ENCODE peak calls at places on chromosomes 1 and 21, in six cellular contexts. D, T, U, C, H and O are unnamed samples.

GRCh38 chr1:23718482-23718881 is 24.8 kb upstream of the ELOA start:
- DNase-seq in D (peak; percentile 20), T (peak; percentile 50), U (peak; percentile 12), C (no peak), H (no peak), O (no peak)

GRCh38 chr1:161768986-161769672 is 3.0 kb downstream of the ATF6 start:
- DNase-seq in D (no peak), T (no peak), U (no peak), C (no peak), H (no peak), O (no peak)

GRCh38 chr1:29808141-29808995 is 572.0 kb downstream of the PTPRU start:
- DNase-seq in D (no peak), T (no peak), U (peak; percentile 1), C (no peak), H (no peak), O (no peak)

GRCh38 chr1:1306070-1306660 is 1.6 kb downstream of the ACAP3 start:
- DNase-seq in D (no peak), T (no peak), U (no peak), C (no peak), H (peak; percentile 66), O (no peak)

GRCh38 chr1:158972841-158973240 is 36.9 kb upstream of the IFI16 start:
- DNase-seq in D (no peak), T (no peak), U (no peak), C (no peak), H (no peak), O (no peak)

GRCh38 chr1:7985851-7986612 is 24.5 kb downstream of the PARK7 start:
- DNase-seq in D (no peak), T (no peak), U (no peak), C (no peak), H (no peak), O (no peak)

GRCh38 chr21:43913928-43914327 is 48.9 kb downstream of the AGPAT3 start:
- DNase-seq in D (no peak), T (no peak), U (no peak), C (no peak), H (no peak), O (no peak)

GRCh38 chr1:3539707-3540425 is 71.4 kb downstream of the MEGF6 start:
- DNase-seq in D (no peak), T (no peak), U (no peak), C (no peak), H (no peak), O (no peak)

GRCh38 chr1:200445213-200445612 is 35.4 kb upstream of the ZNF281 start:
- DNase-seq in D (no peak), T (peak; percentile 63), U (no peak), C (no peak), H (no peak), O (no peak)

GRCh38 chr1:2335721-2336475 is 55.5 kb downstream of the MORN1 start:
- DNase-seq in D (no peak), T (no peak), U (no peak), C (no peak), H (no peak), O (no peak)

GRCh38 chr1:176866011-176866410 is 298.5 kb downstream of the ASTN1 start:
- DNase-seq in D (no peak), T (no peak), U (no peak), C (no peak), H (no peak), O (no peak)

GRCh38 chr1:47522890-47523811 is 85.3 kb downstream of the FOXD2 start:
- DNase-seq in D (no peak), T (no peak), U (no peak), C (no peak), H (no peak), O (no peak)

GRCh38 chr21:46120301-46121285 is 22.7 kb downstream of the COL6A2 start:
- DNase-seq in D (no peak), T (no peak), U (no peak), C (no peak), H (no peak), O (no peak)

GRCh38 chr1:10697621-10698160 is 98.8 kb downstream of the CASZ1 start:
- DNase-seq in D (no peak), T (no peak), U (no peak), C (no peak), H (no peak), O (no peak)

GRCh38 chr1:167746988-167747655 is 25.3 kb downstream of the MPZL1 start:
- DNase-seq in D (no peak), T (no peak), U (no peak), C (no peak), H (no peak), O (no peak)

GRCh38 chr1:154666051-154666793 is 58.2 kb upstream of the ADAR start:
- DNase-seq in D (no peak), T (no peak), U (no peak), C (no peak), H (no peak), O (no peak)

GRCh38 chr21:41601573-41602371 is 93.8 kb upstream of the TMPRSS2 start:
- DNase-seq in D (no peak), T (peak; percentile 81), U (no peak), C (no peak), H (no peak), O (no peak)

GRCh38 chr1:235101558-235102258 is 26.9 kb downstream of the TOMM20 start:
- DNase-seq in D (no peak), T (no peak), U (no peak), C (no peak), H (no peak), O (no peak)

GRCh38 chr1:6488602-6489382 is 2.7 kb downstream of the PLEKHG5 start:
- DNase-seq in D (no peak), T (peak; percentile 4), U (no peak), C (no peak), H (no peak), O (no peak)

GRCh38 chr21:31490471-31490870 is 146.4 kb upstream of the TIAM1 start:
- DNase-seq in D (no peak), T (no peak), U (no peak), C (no peak), H (no peak), O (no peak)

GRCh38 chr1:66395202-66396061 is 138.5 kb upstream of the SGIP1 start:
- DNase-seq in D (no peak), T (no peak), U (no peak), C (no peak), H (no peak), O (no peak)

GRCh38 chr1:87171199-87171598 is 157.5 kb upstream of the LMO4 start:
- DNase-seq in D (no peak), T (no peak), U (no peak), C (no peak), H (no peak), O (no peak)

GRCh38 chr21:15480160-15480559 is 249.6 kb upstream of the USP25 start:
- DNase-seq in D (no peak), T (no peak), U (no peak), C (no peak), H (no peak), O (no peak)

GRCh38 chr1:231041705-231042261 is 1.7 kb upstream of the FAM89A start:
- DNase-seq in D (no peak), T (no peak), U (no peak), C (no peak), H (no peak), O (no peak)

GRCh38 chr1:230130172-230130944 is 63.3 kb downstream of the GALNT2 start:
- DNase-seq in D (peak; percentile 40), T (peak; percentile 85), U (peak; percentile 69), C (no peak), H (no peak), O (no peak)

GRCh38 chr1:23291706-23292105 is 52.4 kb downstream of the HNRNPR start:
- DNase-seq in D (no peak), T (no peak), U (no peak), C (no peak), H (no peak), O (no peak)

GRCh38 chr1:172781513-172782140 is 122.7 kb downstream of the FASLG start:
- DNase-seq in D (no peak), T (no peak), U (no peak), C (no peak), H (no peak), O (no peak)

GRCh38 chr1:236530286-236530685 is 6.5 kb downstream of the LGALS8 start:
- DNase-seq in D (no peak), T (no peak), U (no peak), C (no peak), H (no peak), O (no peak)

GRCh38 chr1:224375059-224375458 is 18.4 kb downstream of the CNIH4 start:
- DNase-seq in D (no peak), T (no peak), U (no peak), C (no peak), H (no peak), O (no peak)

GRCh38 chr1:113759341-113760101 is at the start of gene PHTF1:
- DNase-seq in D (peak; percentile 58), T (peak; percentile 80), U (peak; percentile 94), C (peak; percentile 44), H (peak; percentile 84), O (no peak)

GRCh38 chr1:101309334-101310221 is 72.8 kb downstream of the S1PR1 start:
- DNase-seq in D (peak; percentile 73), T (peak; percentile 44), U (peak; percentile 88), C (peak; percentile 35), H (peak; percentile 66), O (no peak)

GRCh38 chr1:155166373-155167165 is 6.5 kb downstream of the KRTCAP2 start:
- DNase-seq in D (no peak), T (no peak), U (peak; percentile 73), C (no peak), H (no peak), O (no peak)

GRCh38 chr1:8497196-8497878 is 179.4 kb downstream of the SLC45A1 start:
- DNase-seq in D (no peak), T (no peak), U (no peak), C (no peak), H (no peak), O (no peak)

GRCh38 chr1:62362061-62362951 is 43.1 kb upstream of the KANK4 start:
- DNase-seq in D (peak; percentile 57), T (no peak), U (no peak), C (no peak), H (no peak), O (no peak)

GRCh38 chr1:69700770-69701169 is 133.0 kb downstream of the LRRC7 start:
- DNase-seq in D (no peak), T (peak; percentile 12), U (no peak), C (no peak), H (no peak), O (no peak)

GRCh38 chr1:38693031-38693430 is 166.5 kb downstream of the RRAGC start:
- DNase-seq in D (no peak), T (no peak), U (no peak), C (no peak), H (no peak), O (no peak)

GRCh38 chr1:173507205-173507846 is 30.2 kb downstream of the PRDX6 start:
- DNase-seq in D (no peak), T (peak; percentile 91), U (peak; percentile 64), C (no peak), H (no peak), O (peak; percentile 50)

GRCh38 chr1:3018576-3018975 is 2.7 kb upstream of the ACTRT2 start:
- DNase-seq in D (no peak), T (no peak), U (no peak), C (no peak), H (no peak), O (no peak)

GRCh38 chr1:109564189-109564878 is 15.9 kb downstream of the GNAI3 start:
- DNase-seq in D (no peak), T (peak; percentile 38), U (no peak), C (no peak), H (no peak), O (no peak)

GRCh38 chr1:246262281-246262680 is 244.8 kb downstream of the SMYD3 start:
- DNase-seq in D (no peak), T (no peak), U (no peak), C (no peak), H (no peak), O (no peak)